ENCODE peak calls at places on chromosomes 2 and 18, in six cellular contexts. E, F, W, P, B and K are unnamed samples.

GRCh38 chr2:147177449-147177848 is 667.4 kb upstream of the ACVR2A start:
- DNase-seq in P (no peak), W (no peak), E (no peak), F (no peak), B (no peak), K (no peak)

GRCh38 chr2:99865818-99866676 is 276.3 kb downstream of the AFF3 start:
- DNase-seq in B (no peak), P (no peak), F (no peak), W (no peak), E (peak; percentile 87), K (no peak)

GRCh38 chr18:47050468-47050867 is 15.0 kb upstream of the ELOA2 start:
- DNase-seq in B (peak; percentile 42), F (no peak), W (peak; percentile 70), E (no peak), P (no peak), K (peak; percentile 39)

GRCh38 chr2:27175330-27175729 is 26.5 kb downstream of the TCF23 start:
- DNase-seq in W (no peak), B (no peak), P (no peak), F (no peak), E (no peak), K (no peak)

GRCh38 chr2:74554821-74555531 is 456 bp downstream of the DOK1 start:
- DNase-seq in P (no peak), F (peak; percentile 50), B (peak; percentile 49), E (no peak), W (peak; percentile 86), K (no peak)

GRCh38 chr18:67513285-67513684 is 3.2 kb downstream of the DSEL start:
- DNase-seq in P (no peak), W (no peak), F (no peak), B (no peak), E (no peak), K (no peak)

GRCh38 chr18:8163287-8163959 is 445.8 kb upstream of the RAB12 start:
- DNase-seq in P (no peak), B (no peak), F (no peak), E (no peak), W (no peak), K (no peak)

GRCh38 chr2:208820289-208820688 is 413.7 kb downstream of the PTH2R start:
- DNase-seq in B (no peak), W (peak; percentile 63), P (no peak), F (no peak), E (no peak), K (peak; percentile 4)

GRCh38 chr2:10446631-10447030 is 1.5 kb downstream of the ODC1 start:
- DNase-seq in P (no peak), B (no peak), E (no peak), F (no peak), W (peak; percentile 60), K (no peak)

GRCh38 chr2:96977631-96978195 is 8.7 kb downstream of the FAM178B start:
- DNase-seq in F (peak; percentile 40), W (no peak), P (no peak), E (peak; percentile 19), B (no peak), K (no peak)

GRCh38 chr18:72283148-72283925 is 260.8 kb downstream of the CBLN2 start:
- DNase-seq in P (no peak), E (no peak), F (no peak), W (no peak), B (no peak), K (no peak)

GRCh38 chr2:145731467-145731866 is 1211.5 kb upstream of the ZEB2 start:
- DNase-seq in W (no peak), P (no peak), F (no peak), B (no peak), E (no peak), K (no peak)

GRCh38 chr18:75211721-75212625 is 1.4 kb downstream of the TSHZ1 start:
- DNase-seq in B (peak; percentile 52), E (no peak), P (no peak), F (peak; percentile 16), W (peak; percentile 56), K (no peak)

GRCh38 chr2:73933194-73933593 is 6.5 kb downstream of the DGUOK start:
- DNase-seq in B (no peak), E (no peak), W (no peak), P (no peak), F (no peak), K (no peak)

GRCh38 chr2:226868331-226868730 is 32.5 kb downstream of the RHBDD1 start:
- DNase-seq in F (no peak), P (no peak), B (no peak), W (no peak), E (no peak), K (no peak)

GRCh38 chr2:15984367-15985255 is 44.3 kb downstream of the MYCN start:
- DNase-seq in W (no peak), E (no peak), P (no peak), F (no peak), B (no peak), K (no peak)

GRCh38 chr2:64599469-64599868 is 54.2 kb downstream of the SERTAD2 start:
- DNase-seq in B (no peak), E (no peak), W (no peak), P (no peak), F (no peak), K (peak; percentile 29)

GRCh38 chr2:102618452-102619413 is 620 bp upstream of the SLC9A2 start:
- DNase-seq in W (no peak), B (no peak), E (no peak), P (no peak), F (no peak), K (no peak)

GRCh38 chr2:129761569-129762021 is 217.9 kb upstream of the RAB6C start:
- DNase-seq in E (no peak), B (no peak), P (no peak), W (no peak), F (no peak), K (no peak)

GRCh38 chr2:189190696-189191095 is 11.1 kb upstream of the COL5A2 start:
- DNase-seq in F (no peak), B (no peak), W (no peak), E (no peak), P (no peak), K (no peak)

GRCh38 chr2:42064417-42064942 is 16.7 kb downstream of the PKDCC start:
- DNase-seq in B (no peak), E (no peak), P (no peak), W (no peak), F (no peak), K (no peak)

GRCh38 chr2:20108655-20109396 is 57.4 kb upstream of the LAPTM4A start:
- DNase-seq in B (no peak), P (no peak), E (no peak), W (no peak), F (no peak), K (no peak)

GRCh38 chr2:857081-857480 is 93.6 kb upstream of the SNTG2 start:
- DNase-seq in E (no peak), B (no peak), F (no peak), W (no peak), P (no peak), K (no peak)

GRCh38 chr2:222756951-222757645 is 85.6 kb downstream of the MOGAT1 start:
- DNase-seq in B (no peak), F (no peak), W (no peak), P (no peak), E (no peak), K (no peak)

GRCh38 chr2:188278388-188279092 is 13.1 kb upstream of the GULP1 start:
- DNase-seq in P (no peak), F (no peak), W (no peak), E (no peak), B (no peak), K (no peak)

GRCh38 chr18:74242451-74243096 is 49.2 kb downstream of the CYB5A start:
- DNase-seq in B (peak; percentile 78), P (no peak), E (no peak), W (no peak), F (no peak), K (no peak)

GRCh38 chr2:14459927-14460326 is 172.6 kb upstream of the LRATD1 start:
- DNase-seq in W (no peak), F (no peak), E (no peak), B (no peak), P (no peak), K (no peak)

GRCh38 chr2:155418753-155419152 is 720.3 kb downstream of the KCNJ3 start:
- DNase-seq in F (no peak), P (no peak), E (no peak), B (no peak), W (no peak), K (no peak)

GRCh38 chr2:30984141-30984540 is 154.1 kb downstream of the GALNT14 start:
- DNase-seq in E (no peak), B (peak; percentile 10), W (no peak), F (no peak), P (no peak), K (no peak)

DNA sequence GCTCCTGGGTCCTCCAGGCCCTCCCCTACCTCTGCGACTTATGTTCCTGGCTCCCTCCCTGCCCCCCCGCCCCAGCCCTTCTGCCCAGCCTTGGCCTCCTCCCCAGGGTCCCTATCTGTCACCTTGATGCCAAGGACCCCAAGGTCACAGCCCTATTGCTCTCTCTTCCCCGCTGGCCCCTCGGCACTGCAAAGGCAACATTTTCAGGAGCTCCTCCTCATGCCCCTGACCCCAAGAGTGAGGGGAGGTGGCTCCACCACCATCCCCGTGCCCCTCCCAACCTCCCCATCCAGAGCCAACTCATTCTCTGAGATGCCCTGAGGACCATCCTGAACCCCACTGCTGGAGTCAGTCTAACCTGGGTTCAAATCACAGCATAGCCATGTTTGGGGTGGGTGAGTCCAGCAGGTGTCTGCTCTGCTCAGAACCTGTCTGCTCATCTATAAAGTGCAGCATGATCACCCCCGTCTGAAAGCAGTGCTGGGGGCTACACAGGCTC is 11.7 kb downstream of the LIMS2 start:
- DNase-seq in F (no peak), W (no peak), P (no peak), B (no peak), E (no peak), K (no peak)
- H3K4me3 ChIP-seq in F (no peak overlapping the region), W (no peak overlapping the region), P (no peak overlapping the region), B (no peak overlapping the region), E (no peak overlapping the region), K (no peak overlapping the region)

GRCh38 chr2:120892967-120893667 is 157.4 kb downstream of the GLI2 start:
- DNase-seq in B (no peak), W (no peak), E (no peak), F (no peak), P (no peak), K (no peak)
- H3K4me3 ChIP-seq in B (no peak overlapping the region), W (no peak overlapping the region), E (no peak overlapping the region), F (no peak overlapping the region), P (peak overlapping the region; percentile 23), K (no peak overlapping the region)

GRCh38 chr2:237715459-237715947 is 83.1 kb upstream of the RBM44 start:
- DNase-seq in W (no peak), E (no peak), P (no peak), F (no peak), B (peak; percentile 57), K (no peak)
- H3K4me3 ChIP-seq in W (no peak overlapping the region), E (no peak overlapping the region), P (no peak overlapping the region), F (no peak overlapping the region), B (no peak overlapping the region), K (no peak overlapping the region)

DNA sequence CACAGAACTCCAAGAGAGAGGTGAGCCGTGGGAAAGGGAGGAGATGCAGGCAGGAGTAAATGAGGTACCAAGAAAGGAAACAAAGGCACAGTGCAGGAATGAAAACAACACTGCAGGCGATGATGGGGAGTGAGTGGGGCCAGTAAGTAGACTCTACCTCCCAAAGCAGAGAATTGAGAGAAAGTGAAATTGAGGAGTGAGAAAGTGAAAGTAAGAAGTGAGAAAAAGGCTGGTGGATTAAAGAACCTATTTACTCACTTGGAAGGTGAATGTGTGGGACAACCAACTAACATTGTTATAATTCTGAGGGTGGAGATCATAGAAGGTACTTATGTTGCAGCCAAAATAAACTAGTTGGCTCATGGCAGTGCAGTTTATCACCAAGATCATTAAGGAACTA is 193.1 kb upstream of the TMEM200C start:
- DNase-seq in F (no peak), P (no peak), W (no peak), B (no peak), E (no peak), K (no peak)
- H3K4me3 ChIP-seq in F (no peak overlapping the region), P (no peak overlapping the region), W (peak overlapping the region; percentile 4), B (no peak overlapping the region), E (no peak overlapping the region), K (no peak overlapping the region)

GRCh38 chr18:45954070-45954712 is 12.9 kb downstream of the EPG5 start:
- DNase-seq in F (no peak), W (no peak), P (no peak), E (peak; percentile 79), B (no peak), K (no peak)
- H3K4me3 ChIP-seq in F (no peak overlapping the region), W (no peak overlapping the region), P (no peak overlapping the region), E (no peak overlapping the region), B (no peak overlapping the region), K (no peak overlapping the region)